ENCODE peak calls at places on chromosomes 6 and 20, in nine cellular contexts. U, Y, G, X, E, Q, W, L and S are unnamed samples.

GRCh38 chr6:45775026-45775697 is 240.5 kb downstream of the CLIC5 start:
- DNase-seq in U (no peak), Y (no peak), G (no peak), X (no peak), E (no peak), Q (no peak), W (no peak), L (no peak), S (no peak)

GRCh38 chr20:1434571-1435336 is 31.9 kb downstream of the NSFL1C start:
- DNase-seq in U (peak; percentile 78), Y (no peak), G (peak; percentile 30), X (no peak), E (no peak), Q (no peak), W (no peak), L (no peak), S (peak; percentile 51)

GRCh38 chr6:116431964-116432595 is 29.1 kb upstream of the CALHM6 start:
- DNase-seq in U (no peak), Y (no peak), G (no peak), X (no peak), E (no peak), Q (no peak), W (no peak), L (no peak), S (no peak)

GRCh38 chr6:46353450-46353998 is 137.7 kb downstream of the RCAN2 start:
- DNase-seq in U (no peak), Y (no peak), G (no peak), X (no peak), E (no peak), Q (no peak), W (no peak), L (no peak), S (no peak)

GRCh38 chr6:150271172-150271500 is 97.7 kb upstream of the IYD start:
- DNase-seq in U (no peak), Y (peak; percentile 24), G (no peak), X (no peak), E (no peak), Q (no peak), W (no peak), L (no peak), S (no peak)

GRCh38 chr6:37054580-37054979 is 49.1 kb downstream of the FGD2 start:
- DNase-seq in U (no peak), Y (no peak), G (no peak), X (no peak), E (no peak), Q (no peak), W (no peak), L (no peak), S (no peak)

GRCh38 chr20:49104365-49104648 is 58.2 kb downstream of the CSE1L start:
- DNase-seq in U (no peak), Y (no peak), G (no peak), X (no peak), E (no peak), Q (no peak), W (no peak), L (no peak), S (no peak)

GRCh38 chr6:71015392-71015791 is 58.5 kb upstream of the B3GAT2 start:
- DNase-seq in U (no peak), Y (no peak), G (no peak), X (no peak), E (no peak), Q (no peak), W (no peak), L (no peak), S (no peak)

GRCh38 chr6:121442591-121442990 is 7.1 kb downstream of the GJA1 start:
- DNase-seq in U (no peak), Y (no peak), G (no peak), X (no peak), E (no peak), Q (no peak), W (no peak), L (no peak), S (no peak)

GRCh38 chr6:4313044-4313686 is 177.8 kb upstream of the ECI2 start:
- DNase-seq in U (no peak), Y (no peak), G (no peak), X (no peak), E (peak; percentile 74), Q (no peak), W (no peak), L (no peak), S (peak; percentile 70)

GRCh38 chr6:166907871-166908806 is 48.2 kb downstream of the RNASET2 start:
- DNase-seq in U (no peak), Y (no peak), G (no peak), X (peak; percentile 27), E (no peak), Q (no peak), W (no peak), L (no peak), S (no peak)

GRCh38 chr6:90896165-90896549 is 309.3 kb upstream of the MAP3K7 start:
- DNase-seq in U (no peak), Y (no peak), G (no peak), X (no peak), E (no peak), Q (no peak), W (peak; percentile 53), L (no peak), S (no peak)

GRCh38 chr6:120010075-120010474 is 660.5 kb upstream of the MAN1A1 start:
- DNase-seq in U (no peak), Y (no peak), G (no peak), X (no peak), E (no peak), Q (no peak), W (no peak), L (no peak), S (no peak)

GRCh38 chr6:107718341-107718740 is 105.8 kb downstream of the SCML4 start:
- DNase-seq in U (no peak), Y (no peak), G (no peak), X (no peak), E (no peak), Q (no peak), W (no peak), L (no peak), S (no peak)

GRCh38 chr20:53748821-53749402 is 155.3 kb upstream of the ZNF217 start:
- DNase-seq in U (no peak), Y (no peak), G (no peak), X (no peak), E (no peak), Q (no peak), W (no peak), L (no peak), S (no peak)

GRCh38 chr6:90610671-90611542 is 24.0 kb upstream of the MAP3K7 start:
- DNase-seq in U (no peak), Y (peak; percentile 74), G (no peak), X (no peak), E (peak; percentile 66), Q (peak; percentile 77), W (peak; percentile 59), L (peak; percentile 87), S (no peak)

GRCh38 chr20:3621111-3621510 is 42.1 kb downstream of the GFRA4 start:
- DNase-seq in U (no peak), Y (no peak), G (no peak), X (no peak), E (no peak), Q (no peak), W (no peak), L (no peak), S (no peak)

GRCh38 chr20:52943185-52943841 is 28.8 kb upstream of the TSHZ2 start:
- DNase-seq in U (no peak), Y (no peak), G (no peak), X (peak; percentile 31), E (no peak), Q (no peak), W (no peak), L (no peak), S (no peak)

GRCh38 chr6:119241124-119241491 is 108.5 kb downstream of the MAN1A1 start:
- DNase-seq in U (peak; percentile 8), Y (no peak), G (no peak), X (peak; percentile 31), E (peak; percentile 71), Q (no peak), W (no peak), L (no peak), S (no peak)

GRCh38 chr6:56862415-56863175 is 92.3 kb upstream of the BEND6 start:
- DNase-seq in U (no peak), Y (no peak), G (no peak), X (no peak), E (no peak), Q (no peak), W (no peak), L (no peak), S (no peak)

DNA sequence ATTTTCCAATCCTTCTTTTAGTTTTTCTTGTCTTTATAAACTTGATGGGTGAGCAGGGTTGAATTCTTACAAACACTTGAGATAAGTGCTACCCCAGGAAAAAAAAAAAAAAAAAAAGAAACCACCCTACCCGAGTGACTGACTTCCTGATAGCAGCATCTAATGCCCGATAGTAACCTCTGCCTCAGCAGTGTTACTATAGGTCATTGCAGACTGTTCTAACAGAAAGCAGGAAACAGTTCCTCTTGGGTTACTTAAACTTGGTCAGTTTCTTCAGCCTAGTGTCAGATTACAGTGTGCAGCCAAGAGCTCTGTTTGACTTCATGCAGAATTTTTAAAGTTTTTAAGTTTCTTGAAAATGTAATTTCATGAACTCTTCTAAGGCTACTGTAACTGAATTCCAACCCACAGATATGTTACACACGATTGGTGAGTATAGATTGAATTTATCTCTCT is 2.1 kb downstream of the MYLIP start:
- DNase-seq in U (peak; percentile 61), Y (no peak), G (peak; percentile 49), X (peak; percentile 72), E (no peak), Q (no peak), W (peak; percentile 28), L (no peak), S (peak; percentile 73)
- TF ChIP-seq EP300 in U (no peak), Y (no peak), G (no peak), X (no peak), E (peak; percentile 45), Q (no peak), W (no peak), L (no peak), S (no peak)

DNA sequence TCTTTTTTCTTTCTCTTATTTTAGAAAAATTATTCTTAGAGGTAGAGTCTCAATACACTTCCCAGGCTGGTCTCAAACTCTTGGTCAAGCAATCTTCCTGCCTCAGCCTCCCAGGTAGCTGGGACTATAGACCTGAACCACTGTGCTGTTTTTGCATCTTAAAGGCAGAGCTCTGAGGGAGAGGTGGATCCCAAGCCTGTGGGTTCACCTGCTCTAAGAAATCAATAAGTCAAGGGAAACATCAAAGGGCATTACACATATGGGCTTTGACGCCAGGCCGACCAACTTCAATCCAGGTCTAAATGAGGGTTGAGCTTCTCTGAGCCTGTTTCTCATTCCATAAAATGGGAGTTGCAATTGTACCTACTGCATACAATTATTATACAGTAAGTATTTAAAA is 223.9 kb downstream of the LY86 start:
- DNase-seq in U (no peak), Y (no peak), G (no peak), X (no peak), E (no peak), Q (no peak), W (no peak), L (no peak), S (no peak)
- TF ChIP-seq POLR2AphosphoS5 in U (no peak), Y (no peak), G (no peak), X (no peak), E (no peak), Q (no peak), W (no peak), L (no peak), S (no peak)

GRCh38 chr20:38997622-38998021 is 35.5 kb downstream of the DHX35 start:
- DNase-seq in U (peak; percentile 87), Y (no peak), G (no peak), X (no peak), E (no peak), Q (no peak), W (no peak), L (no peak), S (no peak)
- H3K9me3 ChIP-seq in U (no peaks in the 10 kb centered on the region), Y (no peaks in the 10 kb centered on the region), G (no peaks in the 10 kb centered on the region), X (no peaks in the 10 kb centered on the region), E (no peaks in the 10 kb centered on the region), Q (no peaks in the 10 kb centered on the region), W (no peaks in the 10 kb centered on the region), L (no peaks in the 10 kb centered on the region), S (no peaks in the 10 kb centered on the region)

GRCh38 chr6:106103728-106104109 is 17.6 kb downstream of the PRDM1 start:
- DNase-seq in U (no peak), Y (no peak), G (peak; percentile 57), X (no peak), E (no peak), Q (no peak), W (no peak), L (no peak), S (peak; percentile 57)
- TF ChIP-seq EP300 in U (no peak), Y (no peak), G (no peak), X (no peak), E (no peak), Q (no peak), W (no peak), L (no peak), S (no peak)